ENCODE peak calls at places on chromosomes 4 and X, in ten cellular contexts. P, E, A, D, H, B, J, O, N and S are unnamed samples.
A peak's percentile ranks its signal among the peaks of the same experiment; 100 is the strongest.

GRCh38 chr4:175811171-175811570 is 893 bp downstream of the GPM6A start:
- DNase-seq in P (no peak), E (no peak), A (no peak), D (no peak), H (no peak), B (no peak), J (no peak), O (no peak), N (no peak), S (no peak)

GRCh38 chr4:152961041-152961751 is 25.1 kb downstream of the FHDC1 start:
- DNase-seq in P (no peak), E (no peak), A (no peak), D (no peak), H (no peak), B (peak; percentile 33), J (no peak), O (no peak), N (no peak), S (no peak)

GRCh38 chr4:3462790-3463415 is at the start of gene DOK7:
- DNase-seq in P (no peak), E (no peak), A (no peak), D (no peak), H (no peak), B (no peak), J (no peak), O (peak; percentile 65), N (no peak), S (no peak)

GRCh38 chr4:69156913-69157312 is 57.6 kb downstream of the UGT2B11 start:
- DNase-seq in P (no peak), E (peak; percentile 6), A (no peak), D (no peak), H (no peak), B (no peak), J (no peak), O (no peak), N (no peak), S (no peak)

GRCh38 chr4:98181815-98182214 is 38.5 kb upstream of the STPG2 start:
- DNase-seq in P (peak; percentile 11), E (peak; percentile 35), A (no peak), D (no peak), H (no peak), B (peak; percentile 37), J (no peak), O (no peak), N (no peak), S (no peak)

GRCh38 chrX:103453655-103454054 is 65.6 kb downstream of the RAB40A start:
- DNase-seq in P (peak; percentile 86), E (peak; percentile 96), A (no peak), D (no peak), H (no peak), B (peak; percentile 90), J (no peak), O (no peak), N (no peak), S (peak; percentile 83)

GRCh38 chr4:1523033-1523432 is 116.8 kb upstream of the NKX1-1 start:
- DNase-seq in P (no peak), E (no peak), A (peak; percentile 34), D (no peak), H (peak; percentile 2), B (no peak), J (no peak), O (no peak), N (no peak), S (no peak)

GRCh38 chr4:16122784-16123183 is 39.0 kb upstream of the PROM1 start:
- DNase-seq in P (no peak), E (no peak), A (no peak), D (no peak), H (no peak), B (no peak), J (peak; percentile 55), O (no peak), N (no peak), S (no peak)

DNA sequence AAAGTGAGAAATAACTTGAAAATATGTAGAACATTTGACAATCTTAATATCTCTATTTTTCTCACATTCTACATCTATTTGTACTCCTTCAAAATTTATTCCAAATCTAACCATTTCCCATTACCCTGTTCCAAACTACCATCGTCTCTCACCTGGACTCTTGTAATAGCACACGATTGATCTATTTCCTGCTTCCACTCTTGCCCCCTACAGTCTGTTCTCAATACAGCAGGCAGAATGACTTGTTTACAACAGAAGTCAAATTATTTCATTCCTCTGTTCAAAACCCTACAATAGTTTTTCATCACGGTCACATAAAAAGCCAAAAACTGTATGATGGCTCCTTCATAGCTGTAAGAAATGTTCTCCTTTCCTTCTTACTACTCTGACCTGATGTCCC is 21.1 kb upstream of the LUZP4 start:
- DNase-seq in P (no peak), E (no peak), A (no peak), D (no peak), H (no peak), B (peak; percentile 4), J (no peak), O (no peak), N (peak; percentile 35), S (no peak)
- TF ChIP-seq CTCF in P (peak; percentile 36), E (peak; percentile 24), A (peak; percentile 22), D (no peak), H (no peak), B (peak; percentile 15), J (no peak), O (no peak), N (peak; percentile 35), S (peak; percentile 18)

DNA sequence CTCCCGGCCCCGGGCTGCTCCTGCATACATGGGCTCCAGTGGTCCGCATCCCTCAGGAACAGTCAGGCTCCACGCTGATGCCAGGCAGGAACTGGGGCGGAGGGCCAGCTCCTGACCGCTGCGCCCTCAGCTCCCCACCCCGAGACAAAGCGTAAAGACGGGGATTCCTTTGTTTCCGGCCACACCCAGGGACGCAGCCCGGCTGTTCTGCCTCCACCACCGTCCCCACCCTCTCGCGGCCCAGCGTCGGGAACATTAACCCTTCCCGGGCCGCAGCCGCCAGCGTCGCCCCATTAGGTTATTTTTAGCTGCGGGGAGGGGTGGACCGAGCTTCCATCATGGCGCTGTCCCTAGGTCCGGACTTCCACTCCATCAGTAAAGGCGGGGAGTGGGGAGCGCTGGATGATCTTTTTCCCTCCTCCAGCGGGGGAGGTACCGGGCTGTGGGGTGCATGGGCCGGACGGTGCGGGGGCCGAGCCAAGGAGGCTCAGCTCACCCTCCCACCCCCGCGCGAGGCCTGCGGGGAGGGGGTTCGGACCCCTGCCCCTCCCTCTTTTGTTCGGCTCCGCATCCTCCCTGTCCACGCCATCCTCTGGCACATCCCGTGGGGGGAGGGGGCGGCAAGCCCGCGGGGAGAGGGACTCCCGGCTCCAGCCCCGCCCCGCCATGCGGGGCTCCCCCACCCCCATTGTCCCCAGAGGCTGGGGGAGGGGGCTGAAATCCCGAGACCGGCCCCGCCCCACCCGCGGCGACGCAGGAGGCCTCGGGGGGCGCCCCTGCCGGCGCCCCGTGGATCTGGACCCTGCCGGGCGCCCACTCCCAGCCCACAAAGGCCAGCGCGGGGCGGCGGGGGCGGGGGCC is 5.3 kb downstream of the CRMP1 start:
- DNase-seq in P (no peak), E (no peak), A (no peak), D (no peak), H (no peak), B (no peak), J (no peak), O (no peak), N (no peak), S (no peak)
- H3K4me3 ChIP-seq in P (no peak overlapping the region), E (no peak overlapping the region), A (peak overlapping the region; percentile 55), D (peak overlapping the region; percentile 45), H (no peak overlapping the region), B (peak overlapping the region; percentile 60), J (peak overlapping the region; percentile 52), O (no peak overlapping the region), N (no peak overlapping the region), S (no peak overlapping the region)

DNA sequence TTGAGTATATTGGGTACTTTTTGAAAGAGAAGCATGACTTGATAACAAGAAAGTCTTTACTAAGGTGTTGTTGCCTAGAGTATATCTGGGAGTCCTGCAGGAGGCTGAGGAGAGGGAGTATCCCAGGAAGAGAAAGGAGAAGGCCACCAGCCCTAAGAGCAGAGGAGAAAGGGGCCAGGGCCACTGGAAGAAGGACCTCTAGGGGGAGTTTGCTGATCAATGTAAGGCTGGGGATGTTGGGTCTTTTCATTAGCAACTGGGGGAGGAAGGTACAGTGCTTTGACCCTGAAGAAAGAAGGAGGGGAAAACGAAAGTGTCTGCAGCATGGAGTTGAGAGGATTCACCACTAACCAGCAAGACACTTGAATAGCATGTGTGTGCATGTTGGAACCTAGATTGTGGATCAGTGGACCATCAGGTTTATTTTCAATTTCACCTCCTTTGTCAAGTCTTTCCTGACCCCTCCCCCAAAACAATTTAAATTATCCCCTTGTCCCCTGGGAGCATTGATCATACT is 4.5 kb downstream of the SMIM9 start:
- DNase-seq in P (no peak), E (no peak), A (no peak), D (no peak), H (no peak), B (no peak), J (no peak), O (no peak), N (no peak), S (no peak)
- TF ChIP-seq CTCF in P (no peak), E (no peak), A (no peak), D (no peak), H (no peak), B (no peak), J (no peak), O (no peak), N (no peak), S (no peak)

GRCh38 chr4:13546855-13547562 is 2.7 kb upstream of the NKX3-2 start:
- DNase-seq in P (no peak), E (no peak), A (no peak), D (no peak), H (no peak), B (no peak), J (no peak), O (no peak), N (peak; percentile 30), S (no peak)

GRCh38 chr4:13545394-13545808 is 1.1 kb upstream of the NKX3-2 start:
- DNase-seq in P (no peak), E (no peak), A (no peak), D (no peak), H (no peak), B (no peak), J (no peak), O (no peak), N (no peak), S (no peak)

GRCh38 chr4:13544556-13545393 is 467 bp upstream of the NKX3-2 start:
- DNase-seq in P (peak; percentile 33), E (peak; percentile 69), A (peak; percentile 76), D (peak; percentile 71), H (no peak), B (peak; percentile 72), J (no peak), O (peak; percentile 67), N (peak; percentile 71), S (no peak)

GRCh38 chr4:13547563-13548041 is 3.3 kb upstream of the NKX3-2 start:
- DNase-seq in P (no peak), E (no peak), A (no peak), D (no peak), H (peak; percentile 45), B (no peak), J (no peak), O (no peak), N (peak; percentile 46), S (no peak)

DNA sequence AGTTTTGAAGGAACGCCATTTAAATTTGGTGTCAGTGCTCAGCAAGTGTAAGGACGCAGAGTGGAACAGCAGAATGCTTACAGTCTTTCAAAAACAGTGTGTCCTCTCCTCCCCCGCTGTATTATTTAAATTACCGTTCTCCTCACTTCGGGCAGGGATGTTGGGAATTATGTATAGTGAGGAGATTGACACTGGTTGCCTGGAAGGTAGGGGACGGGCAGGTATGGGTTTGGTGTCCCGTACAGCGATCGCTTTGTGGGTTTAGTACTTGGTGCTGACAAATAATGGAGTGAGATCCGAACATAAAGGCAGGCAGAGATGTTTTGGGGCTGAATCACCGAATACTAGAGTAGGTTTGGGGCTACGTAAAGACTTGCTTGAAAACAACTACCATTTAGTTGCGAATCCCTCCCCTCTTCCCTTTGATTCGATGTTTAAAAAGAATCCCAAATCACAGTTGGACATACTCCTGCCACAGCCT is 2.1 kb upstream of the NKX3-2 start:
- DNase-seq in P (no peak), E (no peak), A (no peak), D (no peak), H (no peak), B (no peak), J (no peak), O (no peak), N (no peak), S (no peak)
- H3K4me3 ChIP-seq in P (no peak overlapping the region), E (no peak overlapping the region), A (no peak overlapping the region), D (no peak overlapping the region), H (no peak overlapping the region), B (no peak overlapping the region), J (no peak overlapping the region), O (no peak overlapping the region), N (no peak overlapping the region), S (no peak overlapping the region)